ENCODE peak calls at places on chromosome 21, in six cellular contexts. One of them, this sample, is unnamed.

GRCh38 chr21:21203822-21204339 is 205.7 kb downstream of the NCAM2 start:
- DNase-seq in activated CD8-positive, alpha-beta memory T cell treated with anti-CD3 and anti-CD28 coated beads for 4 hours: no peak
- DNase-seq in CD4-positive, CD25-positive, alpha-beta regulatory T cell: no peak
- DNase-seq in astrocyte: no peak
- DNase-seq in T-helper 17 cell: no peak
- DNase-seq in tibial artery: no peak
- DNase-seq in this sample: no peak

GRCh38 chr21:39676054-39676771 is 63.5 kb downstream of the B3GALT5 start:
- DNase-seq in activated CD8-positive, alpha-beta memory T cell treated with anti-CD3 and anti-CD28 coated beads for 4 hours: no peak
- DNase-seq in CD4-positive, CD25-positive, alpha-beta regulatory T cell: no peak
- DNase-seq in astrocyte: peak
- DNase-seq in T-helper 17 cell: no peak
- DNase-seq in tibial artery: no peak
- DNase-seq in this sample: no peak

GRCh38 chr21:15557925-15558324 is 171.9 kb upstream of the USP25 start:
- DNase-seq in activated CD8-positive, alpha-beta memory T cell treated with anti-CD3 and anti-CD28 coated beads for 4 hours: no peak
- DNase-seq in CD4-positive, CD25-positive, alpha-beta regulatory T cell: no peak
- DNase-seq in astrocyte: no peak
- DNase-seq in T-helper 17 cell: no peak
- DNase-seq in tibial artery: no peak
- DNase-seq in this sample: no peak

GRCh38 chr21:45523411-45524101 is 18.7 kb downstream of the SLC19A1 start:
- DNase-seq in activated CD8-positive, alpha-beta memory T cell treated with anti-CD3 and anti-CD28 coated beads for 4 hours: no peak
- DNase-seq in CD4-positive, CD25-positive, alpha-beta regulatory T cell: no peak
- DNase-seq in astrocyte: no peak
- DNase-seq in T-helper 17 cell: peak
- DNase-seq in tibial artery: no peak
- DNase-seq in this sample: peak

GRCh38 chr21:38661296-38662223 is 144.2 kb upstream of the ETS2 start:
- DNase-seq in activated CD8-positive, alpha-beta memory T cell treated with anti-CD3 and anti-CD28 coated beads for 4 hours: no peak
- DNase-seq in CD4-positive, CD25-positive, alpha-beta regulatory T cell: no peak
- DNase-seq in astrocyte: peak
- DNase-seq in T-helper 17 cell: no peak
- DNase-seq in tibial artery: peak
- DNase-seq in this sample: no peak

GRCh38 chr21:17512245-17513213 is at the start of gene CXADR:
- DNase-seq in activated CD8-positive, alpha-beta memory T cell treated with anti-CD3 and anti-CD28 coated beads for 4 hours: peak
- DNase-seq in CD4-positive, CD25-positive, alpha-beta regulatory T cell: peak
- DNase-seq in astrocyte: peak
- DNase-seq in T-helper 17 cell: peak
- DNase-seq in tibial artery: no peak
- DNase-seq in this sample: no peak

GRCh38 chr21:26226724-26227123 is 56.2 kb upstream of the APP start:
- DNase-seq in activated CD8-positive, alpha-beta memory T cell treated with anti-CD3 and anti-CD28 coated beads for 4 hours: no peak
- DNase-seq in CD4-positive, CD25-positive, alpha-beta regulatory T cell: no peak
- DNase-seq in astrocyte: no peak
- DNase-seq in T-helper 17 cell: no peak
- DNase-seq in tibial artery: no peak
- DNase-seq in this sample: no peak

GRCh38 chr21:44549525-44550211 is 1.6 kb downstream of the KRTAP10-2 start:
- DNase-seq in activated CD8-positive, alpha-beta memory T cell treated with anti-CD3 and anti-CD28 coated beads for 4 hours: no peak
- DNase-seq in CD4-positive, CD25-positive, alpha-beta regulatory T cell: no peak
- DNase-seq in astrocyte: no peak
- DNase-seq in T-helper 17 cell: no peak
- DNase-seq in tibial artery: peak
- DNase-seq in this sample: peak

GRCh38 chr21:18049461-18049860 is 195.2 kb upstream of the CHODL start:
- DNase-seq in activated CD8-positive, alpha-beta memory T cell treated with anti-CD3 and anti-CD28 coated beads for 4 hours: no peak
- DNase-seq in CD4-positive, CD25-positive, alpha-beta regulatory T cell: no peak
- DNase-seq in astrocyte: no peak
- DNase-seq in T-helper 17 cell: no peak
- DNase-seq in tibial artery: no peak
- DNase-seq in this sample: no peak

GRCh38 chr21:41627428-41627827 is 119.5 kb upstream of the TMPRSS2 start:
- DNase-seq in activated CD8-positive, alpha-beta memory T cell treated with anti-CD3 and anti-CD28 coated beads for 4 hours: no peak
- DNase-seq in CD4-positive, CD25-positive, alpha-beta regulatory T cell: no peak
- DNase-seq in astrocyte: no peak
- DNase-seq in T-helper 17 cell: no peak
- DNase-seq in tibial artery: no peak
- DNase-seq in this sample: no peak

GRCh38 chr21:45420623-45421041 is 15.7 kb downstream of the COL18A1 start:
- DNase-seq in activated CD8-positive, alpha-beta memory T cell treated with anti-CD3 and anti-CD28 coated beads for 4 hours: no peak
- DNase-seq in CD4-positive, CD25-positive, alpha-beta regulatory T cell: no peak
- DNase-seq in astrocyte: no peak
- DNase-seq in T-helper 17 cell: no peak
- DNase-seq in tibial artery: no peak
- DNase-seq in this sample: no peak

This sample was measured in mesenteric fat pad.